ENCODE peak calls at places on chromosomes 5 and 9, in five cellular contexts. H, U, J, A and D are unnamed samples.

GRCh38 chr5:158599132-158599531 is 500.6 kb downstream of the EBF1 start:
- DNase-seq in H (no peak), U (no peak), J (no peak), A (no peak), D (no peak)

GRCh38 chr9:131096490-131097258 is at the start of gene AIF1L:
- DNase-seq in H (peak), U (no peak), J (no peak), A (no peak), D (peak)

GRCh38 chr9:137108608-137109249 is 5.8 kb downstream of the DPP7 start:
- DNase-seq in H (no peak), U (no peak), J (no peak), A (no peak), D (no peak)

GRCh38 chr9:104118916-104119315 is 24.8 kb downstream of the SMC2 start:
- DNase-seq in H (no peak), U (no peak), J (no peak), A (no peak), D (no peak)

GRCh38 chr5:136011427-136012001 is 17.3 kb upstream of the TGFBI start:
- DNase-seq in H (no peak), U (no peak), J (no peak), A (no peak), D (no peak)

GRCh38 chr5:19630875-19631274 is 357.1 kb downstream of the CDH18 start:
- DNase-seq in H (no peak), U (no peak), J (no peak), A (no peak), D (no peak)

GRCh38 chr9:110543631-110544051 is 35.9 kb downstream of the SVEP1 start:
- DNase-seq in H (no peak), U (peak), J (peak), A (no peak), D (no peak)

GRCh38 chr5:19855453-19855852 is 132.5 kb downstream of the CDH18 start:
- DNase-seq in H (no peak), U (no peak), J (no peak), A (no peak), D (no peak)

GRCh38 chr5:45696206-45696836 is at the start of gene HCN1:
- DNase-seq in H (no peak), U (peak), J (peak), A (peak), D (no peak)

GRCh38 chr5:113447651-113448050 is 12.9 kb upstream of the TSSK1B start:
- DNase-seq in H (no peak), U (no peak), J (no peak), A (no peak), D (no peak)

GRCh38 chr5:113578091-113578490 is 64.6 kb downstream of the YTHDC2 start:
- DNase-seq in H (no peak), U (no peak), J (no peak), A (no peak), D (no peak)

GRCh38 chr9:91857291-91857781 is 92.7 kb downstream of the ROR2 start:
- DNase-seq in H (no peak), U (no peak), J (no peak), A (no peak), D (no peak)

GRCh38 chr9:88268886-88269285 is 119.4 kb upstream of the SPIN1 start:
- DNase-seq in H (no peak), U (no peak), J (no peak), A (no peak), D (no peak)

GRCh38 chr5:37791321-37791720 is 48.5 kb downstream of the GDNF start:
- DNase-seq in H (no peak), U (no peak), J (no peak), A (no peak), D (no peak)

GRCh38 chr9:131410051-131410491 is 16.2 kb downstream of the PRRC2B start:
- DNase-seq in H (no peak), U (no peak), J (no peak), A (no peak), D (no peak)

GRCh38 chr5:172107606-172108005 is 80.4 kb downstream of the STK10 start:
- DNase-seq in H (no peak), U (no peak), J (no peak), A (no peak), D (no peak)

GRCh38 chr5:97006454-97006853 is 70.6 kb downstream of the LNPEP start:
- DNase-seq in H (no peak), U (no peak), J (no peak), A (no peak), D (no peak)

GRCh38 chr5:39211773-39212172 is 7.6 kb downstream of the FYB1 start:
- DNase-seq in H (no peak), U (no peak), J (no peak), A (no peak), D (no peak)

GRCh38 chr9:5886114-5886939 is 4.4 kb upstream of the MLANA start:
- DNase-seq in H (peak), U (peak), J (peak), A (peak), D (peak)

GRCh38 chr9:122931851-122932199 is 513 bp upstream of the ZBTB26 start:
- DNase-seq in H (no peak), U (no peak), J (no peak), A (no peak), D (no peak)

GRCh38 chr5:91058575-91058974 is 324.5 kb downstream of the ARRDC3 start:
- DNase-seq in H (no peak), U (no peak), J (no peak), A (no peak), D (no peak)

GRCh38 chr5:146731909-146732659 is 146.5 kb downstream of the PPP2R2B start:
- DNase-seq in H (no peak), U (no peak), J (no peak), A (no peak), D (no peak)

GRCh38 chr5:41465493-41466171 is 44.8 kb downstream of the PLCXD3 start:
- DNase-seq in H (no peak), U (no peak), J (no peak), A (no peak), D (no peak)

GRCh38 chr5:65121880-65122436 is 353.2 kb downstream of the CWC27 start:
- DNase-seq in H (no peak), U (no peak), J (no peak), A (no peak), D (no peak)

GRCh38 chr9:34253460-34253837 is 74.6 kb downstream of the UBAP1 start:
- DNase-seq in H (no peak), U (peak), J (peak), A (no peak), D (no peak)

GRCh38 chr9:135468866-135469521 is 10.6 kb upstream of the PPP1R26 start:
- DNase-seq in H (peak), U (no peak), J (no peak), A (no peak), D (no peak)